ENCODE peak calls at places on chromosomes 3 and 15, in nine cellular contexts. One of them, this sample, is unnamed. For H3K9me3, the result is how much of the 10 kb centered on the place peaks cover.

GRCh38 chr3:184685646-184686045 is 26.2 kb downstream of the MAGEF1 start:
- DNase-seq in endothelial cell of umbilical vein: no peak
- DNase-seq in endodermal cell: peak
- DNase-seq in vagina: no peak
- DNase-seq in HepG2: no peak
- DNase-seq in H1: peak
- DNase-seq in pancreas: no peak
- DNase-seq in IMR-90: no peak
- DNase-seq in SK-N-SH: peak
- DNase-seq in this sample: no peak

GRCh38 chr3:122183893-122184590 is 574 bp downstream of the CASR start:
- DNase-seq in endodermal cell: peak
- DNase-seq in pancreas: peak
- DNase-seq in vagina: no peak
- DNase-seq in endothelial cell of umbilical vein: no peak
- DNase-seq in IMR-90: no peak
- DNase-seq in SK-N-SH: peak
- DNase-seq in HepG2: no peak
- DNase-seq in H1: peak
- DNase-seq in this sample: no peak

GRCh38 chr15:48925714-48926223 is 38.0 kb downstream of the SHC4 start:
- DNase-seq in endodermal cell: no peak
- DNase-seq in HepG2: peak
- DNase-seq in H1: no peak
- DNase-seq in vagina: no peak
- DNase-seq in SK-N-SH: peak
- DNase-seq in pancreas: no peak
- DNase-seq in IMR-90: peak
- DNase-seq in endothelial cell of umbilical vein: peak
- DNase-seq in this sample: no peak

GRCh38 chr3:133674290-133674912 is 12.7 kb upstream of the TOPBP1 start:
- DNase-seq in SK-N-SH: peak
- DNase-seq in pancreas: peak
- DNase-seq in endothelial cell of umbilical vein: no peak
- DNase-seq in IMR-90: no peak
- DNase-seq in vagina: no peak
- DNase-seq in HepG2: no peak
- DNase-seq in H1: no peak
- DNase-seq in endodermal cell: peak
- DNase-seq in this sample: no peak

GRCh38 chr3:127291611-127292010 is 3.8 kb upstream of the PRR20G start:
- DNase-seq in HepG2: no peak
- DNase-seq in SK-N-SH: no peak
- DNase-seq in H1: no peak
- DNase-seq in IMR-90: no peak
- DNase-seq in endodermal cell: no peak
- DNase-seq in vagina: no peak
- DNase-seq in endothelial cell of umbilical vein: no peak
- DNase-seq in pancreas: no peak
- DNase-seq in this sample: no peak

GRCh38 chr3:77161098-77161497 is 121.2 kb downstream of the ROBO2 start:
- DNase-seq in SK-N-SH: no peak
- DNase-seq in HepG2: no peak
- DNase-seq in IMR-90: no peak
- DNase-seq in endodermal cell: no peak
- DNase-seq in H1: no peak
- DNase-seq in pancreas: no peak
- DNase-seq in vagina: no peak
- DNase-seq in endothelial cell of umbilical vein: no peak
- DNase-seq in this sample: no peak

GRCh38 chr15:58748040-58748786 is 1.3 kb downstream of the ADAM10 start:
- DNase-seq in IMR-90: no peak
- DNase-seq in HepG2: no peak
- DNase-seq in vagina: no peak
- DNase-seq in pancreas: no peak
- DNase-seq in endodermal cell: no peak
- DNase-seq in SK-N-SH: no peak
- DNase-seq in H1: no peak
- DNase-seq in endothelial cell of umbilical vein: peak
- DNase-seq in this sample: no peak

GRCh38 chr3:188947401-188947982 is 224.3 kb upstream of the TPRG1 start:
- DNase-seq in vagina: peak
- DNase-seq in endothelial cell of umbilical vein: peak
- DNase-seq in pancreas: peak
- DNase-seq in H1: peak
- DNase-seq in SK-N-SH: peak
- DNase-seq in HepG2: no peak
- DNase-seq in IMR-90: peak
- DNase-seq in endodermal cell: peak
- DNase-seq in this sample: peak

GRCh38 chr3:62180514-62180913 is 192.8 kb downstream of the FEZF2 start:
- DNase-seq in IMR-90: no peak
- DNase-seq in vagina: no peak
- DNase-seq in H1: no peak
- DNase-seq in endodermal cell: no peak
- DNase-seq in pancreas: no peak
- DNase-seq in endothelial cell of umbilical vein: no peak
- DNase-seq in HepG2: no peak
- DNase-seq in SK-N-SH: no peak
- DNase-seq in this sample: no peak

GRCh38 chr3:4976109-4976508 is 3.1 kb upstream of the BHLHE40 start:
- DNase-seq in vagina: no peak
- DNase-seq in pancreas: no peak
- DNase-seq in HepG2: peak
- DNase-seq in endodermal cell: peak
- DNase-seq in H1: peak
- DNase-seq in IMR-90: peak
- DNase-seq in SK-N-SH: peak
- DNase-seq in endothelial cell of umbilical vein: peak
- DNase-seq in this sample: peak

GRCh38 chr3:11236588-11237461 is 35.4 kb upstream of the ATG7 start:
- DNase-seq in IMR-90: peak
- DNase-seq in endothelial cell of umbilical vein: peak
- DNase-seq in vagina: no peak
- DNase-seq in pancreas: peak
- DNase-seq in H1: peak
- DNase-seq in HepG2: peak
- DNase-seq in endodermal cell: peak
- DNase-seq in SK-N-SH: peak
- DNase-seq in this sample: peak

GRCh38 chr3:101940521-101940992 is 91.2 kb downstream of the NFKBIZ start:
- DNase-seq in IMR-90: peak
- DNase-seq in pancreas: peak
- DNase-seq in endothelial cell of umbilical vein: peak
- DNase-seq in endodermal cell: peak
- DNase-seq in vagina: no peak
- DNase-seq in H1: no peak
- DNase-seq in SK-N-SH: peak
- DNase-seq in HepG2: no peak
- DNase-seq in this sample: peak

GRCh38 chr3:12897537-12898289 is 56.3 kb upstream of the RPL32 start:
- DNase-seq in H1: no peak
- DNase-seq in endodermal cell: no peak
- DNase-seq in vagina: no peak
- DNase-seq in pancreas: no peak
- DNase-seq in IMR-90: no peak
- DNase-seq in SK-N-SH: no peak
- DNase-seq in HepG2: no peak
- DNase-seq in endothelial cell of umbilical vein: no peak
- DNase-seq in this sample: no peak

GRCh38 chr3:123440181-123440580 is 8.7 kb downstream of the ADCY5 start:
- DNase-seq in pancreas: no peak
- DNase-seq in HepG2: no peak
- DNase-seq in SK-N-SH: no peak
- DNase-seq in vagina: no peak
- DNase-seq in endothelial cell of umbilical vein: no peak
- DNase-seq in endodermal cell: no peak
- DNase-seq in IMR-90: no peak
- DNase-seq in H1: no peak
- DNase-seq in this sample: no peak

GRCh38 chr15:77083381-77084160 is 12.7 kb upstream of the TSPAN3 start:
- DNase-seq in endothelial cell of umbilical vein: peak
- DNase-seq in endodermal cell: peak
- DNase-seq in HepG2: peak
- DNase-seq in IMR-90: peak
- DNase-seq in pancreas: peak
- DNase-seq in H1: peak
- DNase-seq in vagina: no peak
- DNase-seq in SK-N-SH: peak
- DNase-seq in this sample: peak

GRCh38 chr3:97863025-97863424 is 41.2 kb downstream of the CRYBG3 start:
- DNase-seq in pancreas: no peak
- DNase-seq in SK-N-SH: no peak
- DNase-seq in endothelial cell of umbilical vein: no peak
- DNase-seq in endodermal cell: no peak
- DNase-seq in vagina: no peak
- DNase-seq in HepG2: no peak
- DNase-seq in IMR-90: peak
- DNase-seq in H1: no peak
- DNase-seq in this sample: no peak

GRCh38 chr3:98343647-98344507 is 9.8 kb upstream of the OR5K4 start:
- DNase-seq in HepG2: peak
- DNase-seq in SK-N-SH: peak
- DNase-seq in H1: no peak
- DNase-seq in pancreas: no peak
- DNase-seq in endothelial cell of umbilical vein: peak
- DNase-seq in IMR-90: peak
- DNase-seq in vagina: no peak
- DNase-seq in endodermal cell: peak
- DNase-seq in this sample: no peak

GRCh38 chr15:81312790-81313543 is 11.0 kb downstream of the STARD5 start:
- DNase-seq in IMR-90: peak
- DNase-seq in vagina: peak
- DNase-seq in H1: no peak
- DNase-seq in pancreas: no peak
- DNase-seq in endothelial cell of umbilical vein: peak
- DNase-seq in HepG2: no peak
- DNase-seq in SK-N-SH: no peak
- DNase-seq in endodermal cell: no peak
- DNase-seq in this sample: peak

DNA sequence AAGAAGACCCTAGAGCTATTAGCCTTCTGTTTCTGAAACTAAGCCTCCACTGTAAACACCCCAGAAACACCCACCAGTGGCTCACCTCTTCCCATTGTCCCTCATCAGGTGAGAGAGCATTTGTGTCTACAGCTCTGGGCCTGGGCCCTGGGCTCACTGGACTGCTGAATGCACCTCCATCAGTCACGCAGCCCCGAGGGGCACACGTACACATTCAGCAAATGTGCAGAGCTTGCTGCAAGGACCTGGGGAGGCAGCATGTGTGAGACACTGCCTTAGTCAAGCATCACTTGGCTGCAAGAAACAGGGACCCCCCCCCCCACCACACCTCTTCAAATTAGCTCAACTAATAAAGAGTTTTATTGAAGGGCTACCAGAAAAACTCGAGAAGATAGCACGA is 29.0 kb downstream of the MRPL46 start:
- DNase-seq in vagina: no peak
- DNase-seq in H1: no peak
- DNase-seq in endodermal cell: no peak
- DNase-seq in SK-N-SH: no peak
- DNase-seq in HepG2: no peak
- DNase-seq in endothelial cell of umbilical vein: no peak
- DNase-seq in IMR-90: no peak
- DNase-seq in pancreas: no peak
- DNase-seq in this sample: no peak
- H3K9me3 ChIP-seq in vagina: under half
- H3K9me3 ChIP-seq in H1: under half
- H3K9me3 ChIP-seq in endodermal cell: under half
- H3K9me3 ChIP-seq in SK-N-SH: under half
- H3K9me3 ChIP-seq in HepG2: under half
- H3K9me3 ChIP-seq in endothelial cell of umbilical vein: under half
- H3K9me3 ChIP-seq in IMR-90: under half
- H3K9me3 ChIP-seq in pancreas: under half
- H3K9me3 ChIP-seq in this sample: under half

GRCh38 chr3:161149529-161149928 is 44.4 kb upstream of the B3GALNT1 start:
- DNase-seq in IMR-90: no peak
- DNase-seq in pancreas: no peak
- DNase-seq in H1: no peak
- DNase-seq in HepG2: peak
- DNase-seq in endodermal cell: no peak
- DNase-seq in endothelial cell of umbilical vein: no peak
- DNase-seq in SK-N-SH: peak
- DNase-seq in vagina: no peak
- DNase-seq in this sample: no peak
- H3K27ac ChIP-seq in IMR-90: no peak
- H3K27ac ChIP-seq in pancreas: no peak
- H3K27ac ChIP-seq in H1: no peak
- H3K27ac ChIP-seq in HepG2: no peak
- H3K27ac ChIP-seq in endodermal cell: no peak
- H3K27ac ChIP-seq in endothelial cell of umbilical vein: no peak
- H3K27ac ChIP-seq in SK-N-SH: no peak
- H3K27ac ChIP-seq in vagina: no peak
- H3K27ac ChIP-seq in this sample: no peak

GRCh38 chr3:44011680-44012079 is 230.0 kb upstream of the TOPAZ1 start:
- DNase-seq in pancreas: no peak
- DNase-seq in IMR-90: no peak
- DNase-seq in H1: no peak
- DNase-seq in vagina: no peak
- DNase-seq in endodermal cell: no peak
- DNase-seq in SK-N-SH: no peak
- DNase-seq in endothelial cell of umbilical vein: no peak
- DNase-seq in HepG2: no peak
- DNase-seq in this sample: no peak
- TF ChIP-seq CTCF in pancreas: no peak
- TF ChIP-seq CTCF in IMR-90: no peak
- TF ChIP-seq CTCF in H1: no peak
- TF ChIP-seq CTCF in vagina: no peak
- TF ChIP-seq CTCF in endodermal cell: no peak
- TF ChIP-seq CTCF in SK-N-SH: no peak
- TF ChIP-seq CTCF in endothelial cell of umbilical vein: no peak
- TF ChIP-seq CTCF in HepG2: no peak
- TF ChIP-seq CTCF in this sample: no peak

GRCh38 chr15:25208735-25209134 is 230.1 kb downstream of the UBE3A start:
- DNase-seq in endodermal cell: peak
- DNase-seq in endothelial cell of umbilical vein: no peak
- DNase-seq in pancreas: no peak
- DNase-seq in vagina: no peak
- DNase-seq in SK-N-SH: no peak
- DNase-seq in IMR-90: no peak
- DNase-seq in HepG2: no peak
- DNase-seq in H1: no peak
- DNase-seq in this sample: no peak

DNA sequence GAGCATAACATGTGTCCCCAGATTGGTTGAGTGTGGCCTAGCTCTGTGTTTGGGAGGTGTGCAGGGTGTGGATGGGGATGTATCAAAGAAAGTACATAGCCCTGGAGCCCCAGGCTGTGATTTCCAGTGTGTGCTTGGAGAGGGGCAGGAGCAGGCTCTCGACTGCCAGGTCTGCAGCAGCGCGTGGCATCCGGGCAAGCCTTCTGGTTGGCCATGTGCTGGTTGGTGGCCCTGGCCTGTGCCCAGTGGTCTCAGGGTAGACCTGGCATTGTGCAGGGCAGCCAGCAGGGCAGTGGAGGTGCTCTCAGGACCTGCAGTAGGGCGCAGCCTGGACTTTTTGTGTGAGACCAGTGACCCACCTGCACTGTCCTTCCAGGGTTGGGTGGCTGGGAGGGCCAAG is 231.5 kb downstream of the UBE3A start:
- DNase-seq in H1: no peak
- DNase-seq in HepG2: no peak
- DNase-seq in endodermal cell: no peak
- DNase-seq in SK-N-SH: no peak
- DNase-seq in endothelial cell of umbilical vein: no peak
- DNase-seq in vagina: no peak
- DNase-seq in pancreas: no peak
- DNase-seq in IMR-90: no peak
- DNase-seq in this sample: no peak
- H3K9me3 ChIP-seq in H1: half or more
- H3K9me3 ChIP-seq in HepG2: half or more
- H3K9me3 ChIP-seq in endodermal cell: under half
- H3K9me3 ChIP-seq in SK-N-SH: under half
- H3K9me3 ChIP-seq in endothelial cell of umbilical vein: under half
- H3K9me3 ChIP-seq in vagina: under half
- H3K9me3 ChIP-seq in pancreas: under half
- H3K9me3 ChIP-seq in IMR-90: half or more
- H3K9me3 ChIP-seq in this sample: half or more

This sample was measured in lung.